ENCODE peak calls at places on chromosomes 7 and 10, in eight cellular contexts. One of them, this sample, is unnamed.
A peak's percentile ranks its signal among the peaks of the same experiment; 100 is the strongest.

GRCh38 chr7:33196194-33196593 is 66.8 kb downstream of the BBS9 start:
- DNase-seq in CD4-positive, CD25-positive, alpha-beta regulatory T cell: no peak
- DNase-seq in colonic mucosa: no peak
- DNase-seq in stomach: no peak
- DNase-seq in SK-N-SH: peak; percentile 49
- DNase-seq in ascending aorta: no peak
- DNase-seq in psoas muscle: no peak
- DNase-seq in fibroblast of lung: peak; percentile 78
- DNase-seq in this sample: no peak

GRCh38 chr10:131554821-131555220 is 243.3 kb upstream of the TCERG1L start:
- DNase-seq in CD4-positive, CD25-positive, alpha-beta regulatory T cell: no peak
- DNase-seq in colonic mucosa: no peak
- DNase-seq in stomach: peak; percentile 11
- DNase-seq in SK-N-SH: no peak
- DNase-seq in ascending aorta: no peak
- DNase-seq in psoas muscle: no peak
- DNase-seq in fibroblast of lung: no peak
- DNase-seq in this sample: no peak

GRCh38 chr7:80311313-80311712 is 176.7 kb downstream of the GNAI1 start:
- DNase-seq in CD4-positive, CD25-positive, alpha-beta regulatory T cell: no peak
- DNase-seq in colonic mucosa: no peak
- DNase-seq in stomach: no peak
- DNase-seq in SK-N-SH: no peak
- DNase-seq in ascending aorta: no peak
- DNase-seq in psoas muscle: no peak
- DNase-seq in fibroblast of lung: no peak
- DNase-seq in this sample: no peak

GRCh38 chr10:11680496-11680895 is 61.7 kb upstream of the ECHDC3 start:
- DNase-seq in CD4-positive, CD25-positive, alpha-beta regulatory T cell: no peak
- DNase-seq in colonic mucosa: no peak
- DNase-seq in stomach: no peak
- DNase-seq in SK-N-SH: no peak
- DNase-seq in ascending aorta: no peak
- DNase-seq in psoas muscle: no peak
- DNase-seq in fibroblast of lung: no peak
- DNase-seq in this sample: no peak

GRCh38 chr7:11213246-11213645 is 239.6 kb downstream of the PHF14 start:
- DNase-seq in CD4-positive, CD25-positive, alpha-beta regulatory T cell: no peak
- DNase-seq in colonic mucosa: no peak
- DNase-seq in stomach: no peak
- DNase-seq in SK-N-SH: no peak
- DNase-seq in ascending aorta: no peak
- DNase-seq in psoas muscle: no peak
- DNase-seq in fibroblast of lung: no peak
- DNase-seq in this sample: no peak

GRCh38 chr10:344582-345200 is 209.4 kb downstream of the ZMYND11 start:
- DNase-seq in CD4-positive, CD25-positive, alpha-beta regulatory T cell: no peak
- DNase-seq in colonic mucosa: no peak
- DNase-seq in stomach: no peak
- DNase-seq in SK-N-SH: no peak
- DNase-seq in ascending aorta: no peak
- DNase-seq in psoas muscle: no peak
- DNase-seq in fibroblast of lung: no peak
- DNase-seq in this sample: no peak

GRCh38 chr7:135253851-135254815 is 20.5 kb downstream of the STRA8 start:
- DNase-seq in CD4-positive, CD25-positive, alpha-beta regulatory T cell: no peak
- DNase-seq in colonic mucosa: peak; percentile 46
- DNase-seq in stomach: peak; percentile 43
- DNase-seq in SK-N-SH: no peak
- DNase-seq in ascending aorta: peak; percentile 65
- DNase-seq in psoas muscle: peak; percentile 82
- DNase-seq in fibroblast of lung: peak; percentile 77
- DNase-seq in this sample: no peak

GRCh38 chr10:7150349-7150748 is 260.5 kb downstream of the SFMBT2 start:
- DNase-seq in CD4-positive, CD25-positive, alpha-beta regulatory T cell: no peak
- DNase-seq in colonic mucosa: no peak
- DNase-seq in stomach: no peak
- DNase-seq in SK-N-SH: no peak
- DNase-seq in ascending aorta: no peak
- DNase-seq in psoas muscle: no peak
- DNase-seq in fibroblast of lung: no peak
- DNase-seq in this sample: no peak

GRCh38 chr7:107039199-107039900 is 5.2 kb upstream of the PRKAR2B start:
- DNase-seq in CD4-positive, CD25-positive, alpha-beta regulatory T cell: no peak
- DNase-seq in colonic mucosa: no peak
- DNase-seq in stomach: no peak
- DNase-seq in SK-N-SH: no peak
- DNase-seq in ascending aorta: no peak
- DNase-seq in psoas muscle: no peak
- DNase-seq in fibroblast of lung: no peak
- DNase-seq in this sample: no peak

GRCh38 chr10:132061030-132061429 is 4.7 kb upstream of the JAKMIP3 start:
- DNase-seq in CD4-positive, CD25-positive, alpha-beta regulatory T cell: no peak
- DNase-seq in colonic mucosa: no peak
- DNase-seq in stomach: peak; percentile 4
- DNase-seq in SK-N-SH: no peak
- DNase-seq in ascending aorta: no peak
- DNase-seq in psoas muscle: no peak
- DNase-seq in fibroblast of lung: no peak
- DNase-seq in this sample: no peak

GRCh38 chr7:41689815-41690214 is 13.1 kb downstream of the INHBA start:
- DNase-seq in CD4-positive, CD25-positive, alpha-beta regulatory T cell: no peak
- DNase-seq in colonic mucosa: no peak
- DNase-seq in stomach: no peak
- DNase-seq in SK-N-SH: no peak
- DNase-seq in ascending aorta: no peak
- DNase-seq in psoas muscle: no peak
- DNase-seq in fibroblast of lung: no peak
- DNase-seq in this sample: no peak

GRCh38 chr10:101829561-101830315 is 11.5 kb upstream of the OGA start:
- DNase-seq in CD4-positive, CD25-positive, alpha-beta regulatory T cell: peak; percentile 79
- DNase-seq in colonic mucosa: peak; percentile 77
- DNase-seq in stomach: peak; percentile 53
- DNase-seq in SK-N-SH: peak; percentile 93
- DNase-seq in ascending aorta: no peak
- DNase-seq in psoas muscle: peak; percentile 67
- DNase-seq in fibroblast of lung: no peak
- DNase-seq in this sample: peak; percentile 83

GRCh38 chr7:127935847-127936376 is 95.3 kb downstream of the LRRC4 start:
- DNase-seq in CD4-positive, CD25-positive, alpha-beta regulatory T cell: no peak
- DNase-seq in colonic mucosa: no peak
- DNase-seq in stomach: no peak
- DNase-seq in SK-N-SH: no peak
- DNase-seq in ascending aorta: no peak
- DNase-seq in psoas muscle: no peak
- DNase-seq in fibroblast of lung: no peak
- DNase-seq in this sample: no peak

GRCh38 chr7:100965723-100966541 is 3.4 kb upstream of the MUC12 start:
- DNase-seq in CD4-positive, CD25-positive, alpha-beta regulatory T cell: peak; percentile 65
- DNase-seq in colonic mucosa: peak; percentile 94
- DNase-seq in stomach: peak; percentile 76
- DNase-seq in SK-N-SH: peak; percentile 99
- DNase-seq in ascending aorta: no peak
- DNase-seq in psoas muscle: peak; percentile 75
- DNase-seq in fibroblast of lung: peak; percentile 25
- DNase-seq in this sample: peak; percentile 52

GRCh38 chr7:80018941-80019808 is 115.5 kb upstream of the GNAI1 start:
- DNase-seq in CD4-positive, CD25-positive, alpha-beta regulatory T cell: peak; percentile 47
- DNase-seq in colonic mucosa: peak; percentile 30
- DNase-seq in stomach: peak; percentile 31
- DNase-seq in SK-N-SH: peak; percentile 80
- DNase-seq in ascending aorta: no peak
- DNase-seq in psoas muscle: no peak
- DNase-seq in fibroblast of lung: peak; percentile 32
- DNase-seq in this sample: no peak

GRCh38 chr10:31618541-31619291 is 299.7 kb downstream of the ZEB1 start:
- DNase-seq in CD4-positive, CD25-positive, alpha-beta regulatory T cell: no peak
- DNase-seq in colonic mucosa: no peak
- DNase-seq in stomach: no peak
- DNase-seq in SK-N-SH: no peak
- DNase-seq in ascending aorta: no peak
- DNase-seq in psoas muscle: peak; percentile 86
- DNase-seq in fibroblast of lung: peak; percentile 95
- DNase-seq in this sample: no peak

GRCh38 chr7:108972009-108972408 is 402.3 kb downstream of the DNAJB9 start:
- DNase-seq in CD4-positive, CD25-positive, alpha-beta regulatory T cell: no peak
- DNase-seq in colonic mucosa: no peak
- DNase-seq in stomach: peak; percentile 27
- DNase-seq in SK-N-SH: no peak
- DNase-seq in ascending aorta: no peak
- DNase-seq in psoas muscle: no peak
- DNase-seq in fibroblast of lung: peak; percentile 0
- DNase-seq in this sample: no peak

DNA sequence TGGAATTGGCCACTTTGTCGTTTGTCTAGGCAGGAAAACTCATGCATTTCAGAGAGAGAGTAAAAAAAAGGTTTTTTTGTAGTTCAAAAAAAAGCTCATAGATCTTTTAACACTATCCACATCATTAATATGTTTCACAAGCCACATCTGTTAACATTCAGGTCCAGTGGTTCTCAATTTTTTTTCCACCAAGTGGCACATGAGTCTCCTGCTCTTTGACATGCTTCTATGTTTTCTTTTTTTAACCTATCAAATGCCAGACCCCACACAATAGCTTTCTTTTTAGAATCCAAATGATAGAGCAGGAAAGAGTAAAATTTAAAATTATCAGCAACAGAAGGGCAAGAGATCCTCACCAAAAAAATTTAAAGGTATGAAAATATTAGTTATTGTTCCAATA is 20.3 kb downstream of the NOD1 start:
- DNase-seq in CD4-positive, CD25-positive, alpha-beta regulatory T cell: no peak
- DNase-seq in colonic mucosa: no peak
- DNase-seq in stomach: no peak
- DNase-seq in SK-N-SH: no peak
- DNase-seq in ascending aorta: no peak
- DNase-seq in psoas muscle: no peak
- DNase-seq in fibroblast of lung: no peak
- DNase-seq in this sample: no peak
- H3K36me3 ChIP-seq in CD4-positive, CD25-positive, alpha-beta regulatory T cell: peaks cover 45% of the 10 kb centered on the region
- H3K36me3 ChIP-seq in colonic mucosa: no peaks in the 10 kb centered on the region
- H3K36me3 ChIP-seq in stomach: peaks cover 39% of the 10 kb centered on the region
- H3K36me3 ChIP-seq in SK-N-SH: peaks cover 17% of the 10 kb centered on the region
- H3K36me3 ChIP-seq in ascending aorta: peaks cover 35% of the 10 kb centered on the region
- H3K36me3 ChIP-seq in psoas muscle: no peaks in the 10 kb centered on the region
- H3K36me3 ChIP-seq in fibroblast of lung: peaks cover 3% of the 10 kb centered on the region
- H3K36me3 ChIP-seq in this sample: peaks cover 14% of the 10 kb centered on the region

GRCh38 chr10:95394161-95394880 is 103.5 kb upstream of the PDLIM1 start:
- DNase-seq in CD4-positive, CD25-positive, alpha-beta regulatory T cell: peak; percentile 29
- DNase-seq in colonic mucosa: no peak
- DNase-seq in stomach: no peak
- DNase-seq in SK-N-SH: no peak
- DNase-seq in ascending aorta: no peak
- DNase-seq in psoas muscle: no peak
- DNase-seq in fibroblast of lung: peak; percentile 52
- DNase-seq in this sample: no peak

GRCh38 chr10:95400789-95401188 is 110.0 kb upstream of the PDLIM1 start:
- DNase-seq in CD4-positive, CD25-positive, alpha-beta regulatory T cell: no peak
- DNase-seq in colonic mucosa: no peak
- DNase-seq in stomach: no peak
- DNase-seq in SK-N-SH: no peak
- DNase-seq in ascending aorta: no peak
- DNase-seq in psoas muscle: no peak
- DNase-seq in fibroblast of lung: no peak
- DNase-seq in this sample: no peak

GRCh38 chr10:95399167-95399566 is 108.4 kb upstream of the PDLIM1 start:
- DNase-seq in CD4-positive, CD25-positive, alpha-beta regulatory T cell: no peak
- DNase-seq in colonic mucosa: no peak
- DNase-seq in stomach: no peak
- DNase-seq in SK-N-SH: no peak
- DNase-seq in ascending aorta: no peak
- DNase-seq in psoas muscle: no peak
- DNase-seq in fibroblast of lung: no peak
- DNase-seq in this sample: no peak

GRCh38 chr10:95395947-95396449 is 105.2 kb upstream of the PDLIM1 start:
- DNase-seq in CD4-positive, CD25-positive, alpha-beta regulatory T cell: no peak
- DNase-seq in colonic mucosa: no peak
- DNase-seq in stomach: peak; percentile 73
- DNase-seq in SK-N-SH: no peak
- DNase-seq in ascending aorta: no peak
- DNase-seq in psoas muscle: peak; percentile 81
- DNase-seq in fibroblast of lung: no peak
- DNase-seq in this sample: no peak

DNA sequence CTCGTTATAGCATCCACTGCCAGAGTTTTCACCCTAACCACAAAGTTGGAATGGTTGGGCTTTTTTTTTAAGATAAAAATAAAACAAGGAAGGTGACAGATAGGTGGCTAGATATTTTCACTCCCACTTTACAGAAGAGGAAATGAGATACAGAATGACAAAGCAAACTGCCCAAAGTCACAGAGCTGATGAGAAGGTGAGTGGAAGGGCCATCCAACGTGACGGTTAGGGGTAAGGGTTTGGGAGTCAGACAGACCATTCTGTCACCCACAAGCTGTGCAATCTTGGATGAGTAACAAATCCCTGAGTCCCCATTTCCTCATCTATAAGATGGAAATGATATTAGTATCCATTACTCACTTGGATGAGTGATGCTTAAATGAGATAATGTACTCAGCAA is 106.9 kb upstream of the PDLIM1 start:
- DNase-seq in CD4-positive, CD25-positive, alpha-beta regulatory T cell: no peak
- DNase-seq in colonic mucosa: no peak
- DNase-seq in stomach: no peak
- DNase-seq in SK-N-SH: no peak
- DNase-seq in ascending aorta: no peak
- DNase-seq in psoas muscle: no peak
- DNase-seq in fibroblast of lung: no peak
- DNase-seq in this sample: no peak
- H3K27ac ChIP-seq in CD4-positive, CD25-positive, alpha-beta regulatory T cell: no peak overlapping the region
- H3K27ac ChIP-seq in colonic mucosa: no peak overlapping the region
- H3K27ac ChIP-seq in stomach: no peak overlapping the region
- H3K27ac ChIP-seq in SK-N-SH: no peak overlapping the region
- H3K27ac ChIP-seq in ascending aorta: peak overlapping the region; percentile 66
- H3K27ac ChIP-seq in psoas muscle: peak overlapping the region; percentile 69
- H3K27ac ChIP-seq in fibroblast of lung: no peak overlapping the region
- H3K27ac ChIP-seq in this sample: no peak overlapping the region

DNA sequence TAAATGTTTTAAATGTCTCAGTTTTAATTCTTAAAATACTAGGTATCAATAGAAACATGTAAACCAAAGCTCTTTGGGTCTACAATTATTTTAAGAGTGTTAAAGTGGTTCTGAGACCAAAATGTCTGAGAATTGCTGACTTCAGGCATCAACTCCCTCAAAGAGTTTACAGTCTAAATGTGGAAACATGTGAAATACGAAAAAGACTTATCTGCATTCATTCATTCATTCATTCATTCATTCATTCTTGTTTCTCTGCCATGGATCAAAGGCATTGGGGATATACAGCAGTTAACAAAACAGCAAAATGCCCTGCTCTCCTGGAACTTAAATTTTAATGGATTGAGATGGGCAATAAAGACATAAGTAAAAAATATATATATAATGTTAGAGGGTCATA is 69.8 kb downstream of the BLNK start:
- DNase-seq in CD4-positive, CD25-positive, alpha-beta regulatory T cell: no peak
- DNase-seq in colonic mucosa: no peak
- DNase-seq in stomach: no peak
- DNase-seq in SK-N-SH: no peak
- DNase-seq in ascending aorta: no peak
- DNase-seq in psoas muscle: no peak
- DNase-seq in fibroblast of lung: no peak
- DNase-seq in this sample: no peak
- H3K36me3 ChIP-seq in CD4-positive, CD25-positive, alpha-beta regulatory T cell: no peaks in the 10 kb centered on the region
- H3K36me3 ChIP-seq in colonic mucosa: no peaks in the 10 kb centered on the region
- H3K36me3 ChIP-seq in stomach: peaks cover 55% of the 10 kb centered on the region
- H3K36me3 ChIP-seq in SK-N-SH: no peaks in the 10 kb centered on the region
- H3K36me3 ChIP-seq in ascending aorta: no peaks in the 10 kb centered on the region
- H3K36me3 ChIP-seq in psoas muscle: no peaks in the 10 kb centered on the region
- H3K36me3 ChIP-seq in fibroblast of lung: no peaks in the 10 kb centered on the region
- H3K36me3 ChIP-seq in this sample: no peaks in the 10 kb centered on the region

GRCh38 chr10:86954681-86955500 is 2.5 kb downstream of the MMRN2 start:
- DNase-seq in CD4-positive, CD25-positive, alpha-beta regulatory T cell: no peak
- DNase-seq in colonic mucosa: no peak
- DNase-seq in stomach: no peak
- DNase-seq in SK-N-SH: no peak
- DNase-seq in ascending aorta: no peak
- DNase-seq in psoas muscle: no peak
- DNase-seq in fibroblast of lung: no peak
- DNase-seq in this sample: no peak
- H3K27ac ChIP-seq in CD4-positive, CD25-positive, alpha-beta regulatory T cell: no peak overlapping the region
- H3K27ac ChIP-seq in colonic mucosa: peak overlapping the region; percentile 44
- H3K27ac ChIP-seq in stomach: peak overlapping the region; percentile 26
- H3K27ac ChIP-seq in SK-N-SH: no peak overlapping the region
- H3K27ac ChIP-seq in ascending aorta: peak overlapping the region; percentile 98
- H3K27ac ChIP-seq in psoas muscle: peak overlapping the region; percentile 65
- H3K27ac ChIP-seq in fibroblast of lung: no peak overlapping the region
- H3K27ac ChIP-seq in this sample: no peak overlapping the region

This sample was measured in CD8-positive, alpha-beta memory T cell.